ENCODE peak calls at places on chromosome 12, in four cellular contexts. R is A549, Y is GM12878, F is K562. V is an unnamed sample.

GRCh38 chr12:91406920-91407341 is 224.3 kb upstream of the DCN start:
- DNase-seq in R (peak; percentile 20), Y (peak; percentile 54), F (no peak), V (no peak)

GRCh38 chr12:66688836-66689439 is 10.1 kb upstream of the GRIP1 start:
- DNase-seq in R (peak; percentile 35), Y (no peak), F (no peak), V (peak; percentile 65)

GRCh38 chr12:102216086-102216691 is 18.6 kb upstream of the PMCH start:
- DNase-seq in R (peak; percentile 4), Y (no peak), F (no peak), V (no peak)

GRCh38 chr12:54653025-54653424 is 4.9 kb upstream of the DCD start:
- DNase-seq in R (no peak), Y (no peak), F (no peak), V (no peak)

GRCh38 chr12:116455540-116456306 is 103.5 kb upstream of the MAP1LC3B2 start:
- DNase-seq in R (peak; percentile 67), Y (no peak), F (peak; percentile 69), V (no peak)

GRCh38 chr12:113666223-113666622 is 194.6 kb upstream of the LHX5 start:
- DNase-seq in R (no peak), Y (no peak), F (no peak), V (no peak)

GRCh38 chr12:22981711-22982110 is 356.7 kb downstream of the ETNK1 start:
- DNase-seq in R (no peak), Y (no peak), F (no peak), V (no peak)

GRCh38 chr12:2317819-2318218 is 265.0 kb downstream of the CACNA1C start:
- DNase-seq in R (no peak), Y (no peak), F (no peak), V (no peak)

GRCh38 chr12:51721281-51721940 is 127.1 kb downstream of the FIGNL2 start:
- DNase-seq in R (no peak), Y (no peak), F (no peak), V (no peak)

GRCh38 chr12:130761537-130762318 is 45.6 kb upstream of the RIMBP2 start:
- DNase-seq in R (peak; percentile 82), Y (no peak), F (peak; percentile 47), V (peak; percentile 54)

GRCh38 chr12:75452675-75453330 is 27.8 kb upstream of the GLIPR1 start:
- DNase-seq in R (peak; percentile 8), Y (no peak), F (no peak), V (no peak)

GRCh38 chr12:12726543-12727093 is 9.4 kb downstream of the CDKN1B start:
- DNase-seq in R (peak; percentile 41), Y (no peak), F (peak; percentile 25), V (no peak)
- TF ChIP-seq POLR2AphosphoS2 in R (no peak), Y (no peak), F (no peak), V (no peak)

DNA sequence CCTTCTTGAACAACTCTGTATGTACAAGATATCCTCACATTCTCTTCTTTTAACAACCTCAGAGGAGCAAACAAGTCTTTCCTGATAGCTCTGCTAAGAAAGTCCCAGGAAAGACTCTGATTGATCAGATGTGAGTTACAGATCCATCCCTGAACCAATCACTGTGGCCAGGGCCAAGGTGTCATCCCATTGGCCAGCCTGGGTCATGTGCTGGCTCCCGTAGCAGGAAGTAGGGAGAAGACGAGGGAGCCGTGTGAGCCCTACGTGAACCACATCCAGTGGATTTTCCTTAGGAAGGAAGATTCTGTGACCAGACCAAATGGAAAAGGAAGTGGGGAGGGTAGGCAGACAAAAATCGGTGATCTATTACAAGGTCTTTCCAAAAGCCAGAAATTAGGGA is 5.6 kb downstream of the P2RX7 start:
- DNase-seq in R (no peak), Y (no peak), F (peak; percentile 66), V (no peak)
- TF ChIP-seq POLR2AphosphoS2 in R (no peak), Y (no peak), F (no peak), V (no peak)

GRCh38 chr12:110694330-110694891 is 5.5 kb upstream of the HVCN1 start:
- DNase-seq in R (no peak), Y (no peak), F (no peak), V (no peak)
- TF ChIP-seq POLR2AphosphoS2 in R (no peak), Y (no peak), F (no peak), V (no peak)

GRCh38 chr12:49338830-49339463 is 2.0 kb upstream of the C1QL4 start:
- DNase-seq in R (no peak), Y (no peak), F (no peak), V (no peak)
- TF ChIP-seq POLR2AphosphoS2 in R (no peak), Y (no peak), F (no peak), V (no peak)

GRCh38 chr12:124568431-124569374 is 1.3 kb upstream of the NCOR2 start:
- DNase-seq in R (no peak), Y (peak; percentile 53), F (no peak), V (no peak)
- TF ChIP-seq POLR2AphosphoS2 in R (no peak), Y (no peak), F (no peak), V (no peak)

GRCh38 chr12:25135531-25136154 is 59.3 kb downstream of the DNAI7 start:
- DNase-seq in R (no peak), Y (no peak), F (no peak), V (peak; percentile 10)
- TF ChIP-seq POLR2AphosphoS2 in R (no peak), Y (no peak), F (no peak), V (no peak)

GRCh38 chr12:104655059-104655609 is 198.4 kb downstream of the CHST11 start:
- DNase-seq in R (no peak), Y (no peak), F (no peak), V (no peak)

GRCh38 chr12:104651812-104652211 is 195.1 kb downstream of the CHST11 start:
- DNase-seq in R (no peak), Y (no peak), F (no peak), V (no peak)

GRCh38 chr12:104656383-104656782 is 199.6 kb downstream of the CHST11 start:
- DNase-seq in R (no peak), Y (no peak), F (no peak), V (no peak)

GRCh38 chr12:104652910-104653309 is 196.2 kb downstream of the CHST11 start:
- DNase-seq in R (no peak), Y (no peak), F (no peak), V (no peak)

GRCh38 chr12:104653730-104654328 is 197.1 kb downstream of the CHST11 start:
- DNase-seq in R (no peak), Y (no peak), F (peak; percentile 64), V (peak; percentile 13)
- TF ChIP-seq POLR2AphosphoS2 in R (no peak), Y (no peak), F (no peak), V (no peak)

GRCh38 chr12:119613319-119613936 is 19.9 kb downstream of the TMEM233 start:
- DNase-seq in R (no peak), Y (no peak), F (no peak), V (peak; percentile 34)
- TF ChIP-seq POLR2AphosphoS2 in R (no peak), Y (no peak), F (no peak), V (no peak)

GRCh38 chr12:26100966-26101744 is 23.7 kb downstream of the BHLHE41 start:
- DNase-seq in R (no peak), Y (no peak), F (no peak), V (no peak)
- TF ChIP-seq POLR2AphosphoS2 in R (no peak), Y (no peak), F (no peak), V (no peak)

DNA sequence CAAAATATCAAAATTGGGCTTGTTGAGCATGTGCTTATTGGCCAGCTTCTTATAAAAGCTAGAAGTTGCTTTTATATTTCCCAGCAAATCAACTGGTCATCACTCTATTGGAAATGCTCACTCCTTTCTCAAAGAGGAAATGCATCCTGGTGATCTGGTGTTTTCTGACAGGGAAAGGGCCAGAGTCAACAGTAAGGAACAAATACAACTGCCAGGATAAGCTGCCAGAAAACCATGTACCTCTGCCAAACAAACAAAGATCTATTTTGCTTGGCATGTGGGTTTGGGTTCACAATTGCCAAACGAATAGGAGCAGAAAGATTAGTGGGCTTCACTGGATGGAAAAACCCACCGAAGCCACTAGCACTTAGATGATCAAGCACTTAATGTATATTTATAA is 126.9 kb upstream of the PDZRN4 start:
- DNase-seq in R (no peak), Y (no peak), F (no peak), V (no peak)
- TF ChIP-seq POLR2AphosphoS2 in R (no peak), Y (no peak), F (no peak), V (no peak)

V was measured in HepG2.